ENCODE peak calls at places on chromosome 22, in nine cellular contexts. One of them, this sample, is unnamed.

GRCh38 chr22:44550666-44551491 is 52.8 kb upstream of the RTL6 start:
- DNase-seq in head of caudate nucleus: no peak
- DNase-seq in stimulated activated CD4-positive, alpha-beta T cell treated with anti-CD3 and anti-CD28 coated beads, Interleukin-15, amount 100 ng/mL, for 1 hour: no peak
- DNase-seq in NCI-H1694 treated with DMSO at 0.1 percent for 48 hours: peak; percentile 31
- DNase-seq in AG08396: peak; percentile 91
- DNase-seq in kidney epithelial cell: no peak
- DNase-seq in effector memory CD4-positive, alpha-beta T cell: no peak
- DNase-seq in activated CD8-positive, alpha-beta memory T cell treated with anti-CD3 and anti-CD28 coated beads, Interleukin-2, amount 50 U/mL, for 4 hours: no peak
- DNase-seq in DMS153: peak; percentile 22
- DNase-seq in this sample: peak; percentile 22

GRCh38 chr22:38148252-38148651 is 33.4 kb downstream of the PLA2G6 start:
- DNase-seq in head of caudate nucleus: no peak
- DNase-seq in stimulated activated CD4-positive, alpha-beta T cell treated with anti-CD3 and anti-CD28 coated beads, Interleukin-15, amount 100 ng/mL, for 1 hour: no peak
- DNase-seq in NCI-H1694 treated with DMSO at 0.1 percent for 48 hours: no peak
- DNase-seq in AG08396: peak; percentile 47
- DNase-seq in kidney epithelial cell: peak; percentile 41
- DNase-seq in effector memory CD4-positive, alpha-beta T cell: no peak
- DNase-seq in activated CD8-positive, alpha-beta memory T cell treated with anti-CD3 and anti-CD28 coated beads, Interleukin-2, amount 50 U/mL, for 4 hours: no peak
- DNase-seq in DMS153: no peak
- DNase-seq in this sample: peak; percentile 77

GRCh38 chr22:20639343-20639742 is 131.9 kb downstream of the MED15 start:
- DNase-seq in head of caudate nucleus: no peak
- DNase-seq in stimulated activated CD4-positive, alpha-beta T cell treated with anti-CD3 and anti-CD28 coated beads, Interleukin-15, amount 100 ng/mL, for 1 hour: no peak
- DNase-seq in NCI-H1694 treated with DMSO at 0.1 percent for 48 hours: no peak
- DNase-seq in AG08396: no peak
- DNase-seq in kidney epithelial cell: no peak
- DNase-seq in effector memory CD4-positive, alpha-beta T cell: no peak
- DNase-seq in activated CD8-positive, alpha-beta memory T cell treated with anti-CD3 and anti-CD28 coated beads, Interleukin-2, amount 50 U/mL, for 4 hours: no peak
- DNase-seq in DMS153: no peak
- DNase-seq in this sample: no peak

GRCh38 chr22:39178206-39179111 is 26.0 kb upstream of the CBX7 start:
- DNase-seq in head of caudate nucleus: no peak
- DNase-seq in stimulated activated CD4-positive, alpha-beta T cell treated with anti-CD3 and anti-CD28 coated beads, Interleukin-15, amount 100 ng/mL, for 1 hour: no peak
- DNase-seq in NCI-H1694 treated with DMSO at 0.1 percent for 48 hours: no peak
- DNase-seq in AG08396: no peak
- DNase-seq in kidney epithelial cell: no peak
- DNase-seq in effector memory CD4-positive, alpha-beta T cell: no peak
- DNase-seq in activated CD8-positive, alpha-beta memory T cell treated with anti-CD3 and anti-CD28 coated beads, Interleukin-2, amount 50 U/mL, for 4 hours: no peak
- DNase-seq in DMS153: no peak
- DNase-seq in this sample: no peak

GRCh38 chr22:22698263-22698750 is 53.9 kb downstream of the GGTLC2 start:
- DNase-seq in head of caudate nucleus: peak; percentile 39
- DNase-seq in stimulated activated CD4-positive, alpha-beta T cell treated with anti-CD3 and anti-CD28 coated beads, Interleukin-15, amount 100 ng/mL, for 1 hour: no peak
- DNase-seq in NCI-H1694 treated with DMSO at 0.1 percent for 48 hours: no peak
- DNase-seq in AG08396: no peak
- DNase-seq in kidney epithelial cell: no peak
- DNase-seq in effector memory CD4-positive, alpha-beta T cell: no peak
- DNase-seq in activated CD8-positive, alpha-beta memory T cell treated with anti-CD3 and anti-CD28 coated beads, Interleukin-2, amount 50 U/mL, for 4 hours: no peak
- DNase-seq in DMS153: no peak
- DNase-seq in this sample: no peak

GRCh38 chr22:49372530-49373288 is 455.0 kb downstream of the BRD1 start:
- DNase-seq in head of caudate nucleus: peak; percentile 47
- DNase-seq in stimulated activated CD4-positive, alpha-beta T cell treated with anti-CD3 and anti-CD28 coated beads, Interleukin-15, amount 100 ng/mL, for 1 hour: no peak
- DNase-seq in NCI-H1694 treated with DMSO at 0.1 percent for 48 hours: no peak
- DNase-seq in AG08396: no peak
- DNase-seq in kidney epithelial cell: no peak
- DNase-seq in effector memory CD4-positive, alpha-beta T cell: no peak
- DNase-seq in activated CD8-positive, alpha-beta memory T cell treated with anti-CD3 and anti-CD28 coated beads, Interleukin-2, amount 50 U/mL, for 4 hours: no peak
- DNase-seq in DMS153: no peak
- DNase-seq in this sample: peak; percentile 57

GRCh38 chr22:30290679-30291333 is 1.5 kb upstream of the CASTOR1 start:
- DNase-seq in head of caudate nucleus: peak; percentile 85
- DNase-seq in stimulated activated CD4-positive, alpha-beta T cell treated with anti-CD3 and anti-CD28 coated beads, Interleukin-15, amount 100 ng/mL, for 1 hour: no peak
- DNase-seq in NCI-H1694 treated with DMSO at 0.1 percent for 48 hours: no peak
- DNase-seq in AG08396: peak; percentile 59
- DNase-seq in kidney epithelial cell: no peak
- DNase-seq in effector memory CD4-positive, alpha-beta T cell: no peak
- DNase-seq in activated CD8-positive, alpha-beta memory T cell treated with anti-CD3 and anti-CD28 coated beads, Interleukin-2, amount 50 U/mL, for 4 hours: no peak
- DNase-seq in DMS153: peak; percentile 85
- DNase-seq in this sample: peak; percentile 82

GRCh38 chr22:46111645-46112306 is 38.5 kb upstream of the PPARA start:
- DNase-seq in head of caudate nucleus: no peak
- DNase-seq in stimulated activated CD4-positive, alpha-beta T cell treated with anti-CD3 and anti-CD28 coated beads, Interleukin-15, amount 100 ng/mL, for 1 hour: no peak
- DNase-seq in NCI-H1694 treated with DMSO at 0.1 percent for 48 hours: no peak
- DNase-seq in AG08396: no peak
- DNase-seq in kidney epithelial cell: no peak
- DNase-seq in effector memory CD4-positive, alpha-beta T cell: no peak
- DNase-seq in activated CD8-positive, alpha-beta memory T cell treated with anti-CD3 and anti-CD28 coated beads, Interleukin-2, amount 50 U/mL, for 4 hours: no peak
- DNase-seq in DMS153: no peak
- DNase-seq in this sample: peak; percentile 42

GRCh38 chr22:42820075-42820763 is 36.9 kb downstream of the ARFGAP3 start:
- DNase-seq in head of caudate nucleus: no peak
- DNase-seq in stimulated activated CD4-positive, alpha-beta T cell treated with anti-CD3 and anti-CD28 coated beads, Interleukin-15, amount 100 ng/mL, for 1 hour: no peak
- DNase-seq in NCI-H1694 treated with DMSO at 0.1 percent for 48 hours: peak; percentile 51
- DNase-seq in AG08396: peak; percentile 57
- DNase-seq in kidney epithelial cell: no peak
- DNase-seq in effector memory CD4-positive, alpha-beta T cell: no peak
- DNase-seq in activated CD8-positive, alpha-beta memory T cell treated with anti-CD3 and anti-CD28 coated beads, Interleukin-2, amount 50 U/mL, for 4 hours: no peak
- DNase-seq in DMS153: peak; percentile 19
- DNase-seq in this sample: peak; percentile 57

GRCh38 chr22:45129703-45130524 is 33.8 kb upstream of the NUP50 start:
- DNase-seq in head of caudate nucleus: no peak
- DNase-seq in stimulated activated CD4-positive, alpha-beta T cell treated with anti-CD3 and anti-CD28 coated beads, Interleukin-15, amount 100 ng/mL, for 1 hour: no peak
- DNase-seq in NCI-H1694 treated with DMSO at 0.1 percent for 48 hours: no peak
- DNase-seq in AG08396: no peak
- DNase-seq in kidney epithelial cell: no peak
- DNase-seq in effector memory CD4-positive, alpha-beta T cell: no peak
- DNase-seq in activated CD8-positive, alpha-beta memory T cell treated with anti-CD3 and anti-CD28 coated beads, Interleukin-2, amount 50 U/mL, for 4 hours: no peak
- DNase-seq in DMS153: no peak
- DNase-seq in this sample: no peak

GRCh38 chr22:21818487-21819182 is 48.8 kb downstream of the MAPK1 start:
- DNase-seq in head of caudate nucleus: no peak
- DNase-seq in stimulated activated CD4-positive, alpha-beta T cell treated with anti-CD3 and anti-CD28 coated beads, Interleukin-15, amount 100 ng/mL, for 1 hour: no peak
- DNase-seq in NCI-H1694 treated with DMSO at 0.1 percent for 48 hours: no peak
- DNase-seq in AG08396: no peak
- DNase-seq in kidney epithelial cell: no peak
- DNase-seq in effector memory CD4-positive, alpha-beta T cell: no peak
- DNase-seq in activated CD8-positive, alpha-beta memory T cell treated with anti-CD3 and anti-CD28 coated beads, Interleukin-2, amount 50 U/mL, for 4 hours: no peak
- DNase-seq in DMS153: no peak
- DNase-seq in this sample: no peak

GRCh38 chr22:20106849-20107237 is 9.1 kb upstream of the RANBP1 start:
- DNase-seq in head of caudate nucleus: no peak
- DNase-seq in stimulated activated CD4-positive, alpha-beta T cell treated with anti-CD3 and anti-CD28 coated beads, Interleukin-15, amount 100 ng/mL, for 1 hour: no peak
- DNase-seq in NCI-H1694 treated with DMSO at 0.1 percent for 48 hours: no peak
- DNase-seq in AG08396: no peak
- DNase-seq in kidney epithelial cell: no peak
- DNase-seq in effector memory CD4-positive, alpha-beta T cell: no peak
- DNase-seq in activated CD8-positive, alpha-beta memory T cell treated with anti-CD3 and anti-CD28 coated beads, Interleukin-2, amount 50 U/mL, for 4 hours: no peak
- DNase-seq in DMS153: no peak
- DNase-seq in this sample: no peak

GRCh38 chr22:31639640-31640039 is 22.4 kb downstream of the PISD start:
- DNase-seq in head of caudate nucleus: no peak
- DNase-seq in stimulated activated CD4-positive, alpha-beta T cell treated with anti-CD3 and anti-CD28 coated beads, Interleukin-15, amount 100 ng/mL, for 1 hour: no peak
- DNase-seq in NCI-H1694 treated with DMSO at 0.1 percent for 48 hours: no peak
- DNase-seq in AG08396: no peak
- DNase-seq in kidney epithelial cell: no peak
- DNase-seq in effector memory CD4-positive, alpha-beta T cell: no peak
- DNase-seq in activated CD8-positive, alpha-beta memory T cell treated with anti-CD3 and anti-CD28 coated beads, Interleukin-2, amount 50 U/mL, for 4 hours: no peak
- DNase-seq in DMS153: no peak
- DNase-seq in this sample: no peak

GRCh38 chr22:37425800-37426531 is 1.3 kb downstream of the ELFN2 start:
- DNase-seq in head of caudate nucleus: no peak
- DNase-seq in stimulated activated CD4-positive, alpha-beta T cell treated with anti-CD3 and anti-CD28 coated beads, Interleukin-15, amount 100 ng/mL, for 1 hour: no peak
- DNase-seq in NCI-H1694 treated with DMSO at 0.1 percent for 48 hours: no peak
- DNase-seq in AG08396: peak; percentile 13
- DNase-seq in kidney epithelial cell: no peak
- DNase-seq in effector memory CD4-positive, alpha-beta T cell: no peak
- DNase-seq in activated CD8-positive, alpha-beta memory T cell treated with anti-CD3 and anti-CD28 coated beads, Interleukin-2, amount 50 U/mL, for 4 hours: no peak
- DNase-seq in DMS153: no peak
- DNase-seq in this sample: peak; percentile 81

GRCh38 chr22:33921576-33922181 is 1.4 kb upstream of the LARGE1 start:
- DNase-seq in head of caudate nucleus: peak; percentile 82
- DNase-seq in stimulated activated CD4-positive, alpha-beta T cell treated with anti-CD3 and anti-CD28 coated beads, Interleukin-15, amount 100 ng/mL, for 1 hour: no peak
- DNase-seq in NCI-H1694 treated with DMSO at 0.1 percent for 48 hours: peak; percentile 59
- DNase-seq in AG08396: peak; percentile 78
- DNase-seq in kidney epithelial cell: no peak
- DNase-seq in effector memory CD4-positive, alpha-beta T cell: no peak
- DNase-seq in activated CD8-positive, alpha-beta memory T cell treated with anti-CD3 and anti-CD28 coated beads, Interleukin-2, amount 50 U/mL, for 4 hours: peak; percentile 18
- DNase-seq in DMS153: peak; percentile 37
- DNase-seq in this sample: peak; percentile 77

GRCh38 chr22:50186789-50187523 is 1.2 kb downstream of the TRABD start:
- DNase-seq in head of caudate nucleus: no peak
- DNase-seq in stimulated activated CD4-positive, alpha-beta T cell treated with anti-CD3 and anti-CD28 coated beads, Interleukin-15, amount 100 ng/mL, for 1 hour: no peak
- DNase-seq in NCI-H1694 treated with DMSO at 0.1 percent for 48 hours: no peak
- DNase-seq in AG08396: no peak
- DNase-seq in kidney epithelial cell: no peak
- DNase-seq in effector memory CD4-positive, alpha-beta T cell: no peak
- DNase-seq in activated CD8-positive, alpha-beta memory T cell treated with anti-CD3 and anti-CD28 coated beads, Interleukin-2, amount 50 U/mL, for 4 hours: no peak
- DNase-seq in DMS153: no peak
- DNase-seq in this sample: peak; percentile 50

GRCh38 chr22:29988719-29989118 is 91.5 kb upstream of the HORMAD2 start:
- DNase-seq in head of caudate nucleus: no peak
- DNase-seq in stimulated activated CD4-positive, alpha-beta T cell treated with anti-CD3 and anti-CD28 coated beads, Interleukin-15, amount 100 ng/mL, for 1 hour: no peak
- DNase-seq in NCI-H1694 treated with DMSO at 0.1 percent for 48 hours: no peak
- DNase-seq in AG08396: no peak
- DNase-seq in kidney epithelial cell: no peak
- DNase-seq in effector memory CD4-positive, alpha-beta T cell: no peak
- DNase-seq in activated CD8-positive, alpha-beta memory T cell treated with anti-CD3 and anti-CD28 coated beads, Interleukin-2, amount 50 U/mL, for 4 hours: no peak
- DNase-seq in DMS153: no peak
- DNase-seq in this sample: no peak

GRCh38 chr22:48760481-48761238 is 1067.0 kb downstream of the BRD1 start:
- DNase-seq in head of caudate nucleus: peak; percentile 23
- DNase-seq in stimulated activated CD4-positive, alpha-beta T cell treated with anti-CD3 and anti-CD28 coated beads, Interleukin-15, amount 100 ng/mL, for 1 hour: no peak
- DNase-seq in NCI-H1694 treated with DMSO at 0.1 percent for 48 hours: no peak
- DNase-seq in AG08396: no peak
- DNase-seq in kidney epithelial cell: no peak
- DNase-seq in effector memory CD4-positive, alpha-beta T cell: no peak
- DNase-seq in activated CD8-positive, alpha-beta memory T cell treated with anti-CD3 and anti-CD28 coated beads, Interleukin-2, amount 50 U/mL, for 4 hours: no peak
- DNase-seq in DMS153: no peak
- DNase-seq in this sample: no peak

GRCh38 chr22:29773233-29773632 is 6.1 kb downstream of the UQCR10 start:
- DNase-seq in head of caudate nucleus: peak; percentile 54
- DNase-seq in stimulated activated CD4-positive, alpha-beta T cell treated with anti-CD3 and anti-CD28 coated beads, Interleukin-15, amount 100 ng/mL, for 1 hour: no peak
- DNase-seq in NCI-H1694 treated with DMSO at 0.1 percent for 48 hours: no peak
- DNase-seq in AG08396: no peak
- DNase-seq in kidney epithelial cell: peak; percentile 44
- DNase-seq in effector memory CD4-positive, alpha-beta T cell: no peak
- DNase-seq in activated CD8-positive, alpha-beta memory T cell treated with anti-CD3 and anti-CD28 coated beads, Interleukin-2, amount 50 U/mL, for 4 hours: no peak
- DNase-seq in DMS153: no peak
- DNase-seq in this sample: peak; percentile 75

GRCh38 chr22:19942886-19943664 is 1.5 kb upstream of the TXNRD2 start:
- DNase-seq in head of caudate nucleus: no peak
- DNase-seq in stimulated activated CD4-positive, alpha-beta T cell treated with anti-CD3 and anti-CD28 coated beads, Interleukin-15, amount 100 ng/mL, for 1 hour: no peak
- DNase-seq in NCI-H1694 treated with DMSO at 0.1 percent for 48 hours: peak; percentile 74
- DNase-seq in AG08396: peak; percentile 76
- DNase-seq in kidney epithelial cell: peak; percentile 61
- DNase-seq in effector memory CD4-positive, alpha-beta T cell: no peak
- DNase-seq in activated CD8-positive, alpha-beta memory T cell treated with anti-CD3 and anti-CD28 coated beads, Interleukin-2, amount 50 U/mL, for 4 hours: no peak
- DNase-seq in DMS153: no peak
- DNase-seq in this sample: peak; percentile 87

GRCh38 chr22:36659762-36660509 is 43.6 kb downstream of the CACNG2 start:
- DNase-seq in head of caudate nucleus: peak; percentile 94
- DNase-seq in stimulated activated CD4-positive, alpha-beta T cell treated with anti-CD3 and anti-CD28 coated beads, Interleukin-15, amount 100 ng/mL, for 1 hour: peak; percentile 15
- DNase-seq in NCI-H1694 treated with DMSO at 0.1 percent for 48 hours: no peak
- DNase-seq in AG08396: peak; percentile 89
- DNase-seq in kidney epithelial cell: peak; percentile 74
- DNase-seq in effector memory CD4-positive, alpha-beta T cell: no peak
- DNase-seq in activated CD8-positive, alpha-beta memory T cell treated with anti-CD3 and anti-CD28 coated beads, Interleukin-2, amount 50 U/mL, for 4 hours: peak; percentile 25
- DNase-seq in DMS153: peak; percentile 90
- DNase-seq in this sample: peak; percentile 97

GRCh38 chr22:41979423-41980250 is 10.4 kb downstream of the SEPTIN3 start:
- DNase-seq in head of caudate nucleus: peak; percentile 50
- DNase-seq in stimulated activated CD4-positive, alpha-beta T cell treated with anti-CD3 and anti-CD28 coated beads, Interleukin-15, amount 100 ng/mL, for 1 hour: no peak
- DNase-seq in NCI-H1694 treated with DMSO at 0.1 percent for 48 hours: peak; percentile 46
- DNase-seq in AG08396: no peak
- DNase-seq in kidney epithelial cell: no peak
- DNase-seq in effector memory CD4-positive, alpha-beta T cell: no peak
- DNase-seq in activated CD8-positive, alpha-beta memory T cell treated with anti-CD3 and anti-CD28 coated beads, Interleukin-2, amount 50 U/mL, for 4 hours: no peak
- DNase-seq in DMS153: no peak
- DNase-seq in this sample: no peak

GRCh38 chr22:17095538-17095937 is 10.7 kb downstream of the IL17RA start:
- DNase-seq in head of caudate nucleus: no peak
- DNase-seq in stimulated activated CD4-positive, alpha-beta T cell treated with anti-CD3 and anti-CD28 coated beads, Interleukin-15, amount 100 ng/mL, for 1 hour: no peak
- DNase-seq in NCI-H1694 treated with DMSO at 0.1 percent for 48 hours: peak; percentile 5
- DNase-seq in AG08396: no peak
- DNase-seq in kidney epithelial cell: no peak
- DNase-seq in effector memory CD4-positive, alpha-beta T cell: no peak
- DNase-seq in activated CD8-positive, alpha-beta memory T cell treated with anti-CD3 and anti-CD28 coated beads, Interleukin-2, amount 50 U/mL, for 4 hours: no peak
- DNase-seq in DMS153: no peak
- DNase-seq in this sample: no peak

GRCh38 chr22:46649176-46650077 is 29.2 kb downstream of the GRAMD4 start:
- DNase-seq in head of caudate nucleus: no peak
- DNase-seq in stimulated activated CD4-positive, alpha-beta T cell treated with anti-CD3 and anti-CD28 coated beads, Interleukin-15, amount 100 ng/mL, for 1 hour: no peak
- DNase-seq in NCI-H1694 treated with DMSO at 0.1 percent for 48 hours: peak; percentile 98
- DNase-seq in AG08396: peak; percentile 77
- DNase-seq in kidney epithelial cell: no peak
- DNase-seq in effector memory CD4-positive, alpha-beta T cell: no peak
- DNase-seq in activated CD8-positive, alpha-beta memory T cell treated with anti-CD3 and anti-CD28 coated beads, Interleukin-2, amount 50 U/mL, for 4 hours: no peak
- DNase-seq in DMS153: peak; percentile 79
- DNase-seq in this sample: peak; percentile 17

GRCh38 chr22:24761888-24762675 is 12.4 kb downstream of the PIWIL3 start:
- DNase-seq in head of caudate nucleus: no peak
- DNase-seq in stimulated activated CD4-positive, alpha-beta T cell treated with anti-CD3 and anti-CD28 coated beads, Interleukin-15, amount 100 ng/mL, for 1 hour: no peak
- DNase-seq in NCI-H1694 treated with DMSO at 0.1 percent for 48 hours: no peak
- DNase-seq in AG08396: no peak
- DNase-seq in kidney epithelial cell: no peak
- DNase-seq in effector memory CD4-positive, alpha-beta T cell: no peak
- DNase-seq in activated CD8-positive, alpha-beta memory T cell treated with anti-CD3 and anti-CD28 coated beads, Interleukin-2, amount 50 U/mL, for 4 hours: no peak
- DNase-seq in DMS153: no peak
- DNase-seq in this sample: no peak

GRCh38 chr22:25437414-25438160 is 126.9 kb upstream of the GRK3 start:
- DNase-seq in head of caudate nucleus: no peak
- DNase-seq in stimulated activated CD4-positive, alpha-beta T cell treated with anti-CD3 and anti-CD28 coated beads, Interleukin-15, amount 100 ng/mL, for 1 hour: no peak
- DNase-seq in NCI-H1694 treated with DMSO at 0.1 percent for 48 hours: peak; percentile 57
- DNase-seq in AG08396: no peak
- DNase-seq in kidney epithelial cell: no peak
- DNase-seq in effector memory CD4-positive, alpha-beta T cell: no peak
- DNase-seq in activated CD8-positive, alpha-beta memory T cell treated with anti-CD3 and anti-CD28 coated beads, Interleukin-2, amount 50 U/mL, for 4 hours: no peak
- DNase-seq in DMS153: no peak
- DNase-seq in this sample: no peak

GRCh38 chr22:19398206-19398605 is 33.3 kb downstream of the HIRA start:
- DNase-seq in head of caudate nucleus: no peak
- DNase-seq in stimulated activated CD4-positive, alpha-beta T cell treated with anti-CD3 and anti-CD28 coated beads, Interleukin-15, amount 100 ng/mL, for 1 hour: no peak
- DNase-seq in NCI-H1694 treated with DMSO at 0.1 percent for 48 hours: peak; percentile 43
- DNase-seq in AG08396: no peak
- DNase-seq in kidney epithelial cell: no peak
- DNase-seq in effector memory CD4-positive, alpha-beta T cell: no peak
- DNase-seq in activated CD8-positive, alpha-beta memory T cell treated with anti-CD3 and anti-CD28 coated beads, Interleukin-2, amount 50 U/mL, for 4 hours: no peak
- DNase-seq in DMS153: no peak
- DNase-seq in this sample: peak; percentile 20

GRCh38 chr22:24083361-24083760 is 72.3 kb downstream of the CABIN1 start:
- DNase-seq in head of caudate nucleus: no peak
- DNase-seq in stimulated activated CD4-positive, alpha-beta T cell treated with anti-CD3 and anti-CD28 coated beads, Interleukin-15, amount 100 ng/mL, for 1 hour: no peak
- DNase-seq in NCI-H1694 treated with DMSO at 0.1 percent for 48 hours: no peak
- DNase-seq in AG08396: no peak
- DNase-seq in kidney epithelial cell: no peak
- DNase-seq in effector memory CD4-positive, alpha-beta T cell: no peak
- DNase-seq in activated CD8-positive, alpha-beta memory T cell treated with anti-CD3 and anti-CD28 coated beads, Interleukin-2, amount 50 U/mL, for 4 hours: no peak
- DNase-seq in DMS153: no peak
- DNase-seq in this sample: no peak

GRCh38 chr22:30170126-30170525 is 76.4 kb downstream of the LIF start:
- DNase-seq in head of caudate nucleus: no peak
- DNase-seq in stimulated activated CD4-positive, alpha-beta T cell treated with anti-CD3 and anti-CD28 coated beads, Interleukin-15, amount 100 ng/mL, for 1 hour: no peak
- DNase-seq in NCI-H1694 treated with DMSO at 0.1 percent for 48 hours: no peak
- DNase-seq in AG08396: no peak
- DNase-seq in kidney epithelial cell: no peak
- DNase-seq in effector memory CD4-positive, alpha-beta T cell: no peak
- DNase-seq in activated CD8-positive, alpha-beta memory T cell treated with anti-CD3 and anti-CD28 coated beads, Interleukin-2, amount 50 U/mL, for 4 hours: no peak
- DNase-seq in DMS153: no peak
- DNase-seq in this sample: no peak

GRCh38 chr22:43484227-43484626 is 72.4 kb downstream of the MPPED1 start:
- DNase-seq in head of caudate nucleus: no peak
- DNase-seq in stimulated activated CD4-positive, alpha-beta T cell treated with anti-CD3 and anti-CD28 coated beads, Interleukin-15, amount 100 ng/mL, for 1 hour: no peak
- DNase-seq in NCI-H1694 treated with DMSO at 0.1 percent for 48 hours: no peak
- DNase-seq in AG08396: no peak
- DNase-seq in kidney epithelial cell: no peak
- DNase-seq in effector memory CD4-positive, alpha-beta T cell: no peak
- DNase-seq in activated CD8-positive, alpha-beta memory T cell treated with anti-CD3 and anti-CD28 coated beads, Interleukin-2, amount 50 U/mL, for 4 hours: no peak
- DNase-seq in DMS153: no peak
- DNase-seq in this sample: no peak

GRCh38 chr22:49958462-49958921 is 2.1 kb upstream of the PIM3 start:
- DNase-seq in head of caudate nucleus: no peak
- DNase-seq in stimulated activated CD4-positive, alpha-beta T cell treated with anti-CD3 and anti-CD28 coated beads, Interleukin-15, amount 100 ng/mL, for 1 hour: no peak
- DNase-seq in NCI-H1694 treated with DMSO at 0.1 percent for 48 hours: no peak
- DNase-seq in AG08396: no peak
- DNase-seq in kidney epithelial cell: no peak
- DNase-seq in effector memory CD4-positive, alpha-beta T cell: no peak
- DNase-seq in activated CD8-positive, alpha-beta memory T cell treated with anti-CD3 and anti-CD28 coated beads, Interleukin-2, amount 50 U/mL, for 4 hours: no peak
- DNase-seq in DMS153: no peak
- DNase-seq in this sample: no peak